ENCODE peak calls at places on chromosomes 6 and 20, in five cellular contexts. C is central memory CD4-positive, alpha-beta T cell; X is GM06990; Z is globus pallidus; R is mesothelial cell of epicardium. Y is an unnamed sample.

GRCh38 chr6:53532061-53532797 is 12.7 kb downstream of the GCLC start:
- DNase-seq in C (no peak), Z (no peak), R (no peak), X (no peak), Y (no peak)

GRCh38 chr20:41889871-41890224 is 271.7 kb upstream of the CHD6 start:
- DNase-seq in X (no peak), Z (no peak), R (no peak), C (no peak), Y (no peak)

GRCh38 chr6:52725530-52726192 is 37.6 kb downstream of the GSTA2 start:
- DNase-seq in X (no peak), C (no peak), R (no peak), Z (no peak), Y (no peak)

GRCh38 chr6:119076966-119077642 is 1.4 kb downstream of the FAM184A start:
- DNase-seq in C (no peak), R (no peak), Z (no peak), X (no peak), Y (no peak)

GRCh38 chr20:8399963-8400362 is 267.9 kb downstream of the PLCB1 start:
- DNase-seq in C (no peak), X (peak; percentile 66), R (no peak), Z (no peak), Y (peak; percentile 92)

GRCh38 chr6:129655334-129655733 is 54.6 kb downstream of the ARHGAP18 start:
- DNase-seq in Z (no peak), R (no peak), C (no peak), X (no peak), Y (no peak)

GRCh38 chr6:12324741-12325140 is 34.6 kb downstream of the EDN1 start:
- DNase-seq in C (no peak), R (no peak), X (no peak), Z (no peak), Y (no peak)

GRCh38 chr20:35315199-35316020 is 23.2 kb upstream of the FAM83C start:
- DNase-seq in Z (no peak), R (no peak), C (no peak), X (no peak), Y (no peak)

GRCh38 chr6:12538881-12539357 is 177.6 kb upstream of the PHACTR1 start:
- DNase-seq in X (no peak), Z (no peak), C (no peak), R (no peak), Y (no peak)

GRCh38 chr6:128474481-128474880 is 45.9 kb downstream of the PTPRK start:
- DNase-seq in X (no peak), Z (no peak), C (no peak), R (no peak), Y (no peak)

GRCh38 chr20:542777-543368 is 717 bp downstream of the CSNK2A1 start:
- DNase-seq in X (no peak), R (no peak), C (no peak), Z (peak; percentile 9), Y (no peak)

GRCh38 chr6:157579467-157580031 is 198.6 kb downstream of the ZDHHC14 start:
- DNase-seq in X (no peak), R (no peak), C (no peak), Z (no peak), Y (no peak)

GRCh38 chr20:41643504-41643938 is 25.3 kb upstream of the CHD6 start:
- DNase-seq in Z (no peak), R (no peak), X (no peak), C (no peak), Y (no peak)

GRCh38 chr6:39092124-39092523 is 22.9 kb downstream of the SAYSD1 start:
- DNase-seq in X (no peak), R (no peak), C (no peak), Z (no peak), Y (no peak)

GRCh38 chr6:56652231-56652630 is 9.5 kb upstream of the DST start:
- DNase-seq in X (no peak), Z (no peak), R (no peak), C (no peak), Y (no peak)

GRCh38 chr20:37457928-37458327 is 63.1 kb upstream of the NNAT start:
- DNase-seq in R (no peak), C (no peak), X (no peak), Z (peak; percentile 18), Y (no peak)

GRCh38 chr6:28383235-28384142 is 16.1 kb downstream of the ZSCAN12 start:
- DNase-seq in R (peak; percentile 39), X (peak; percentile 89), C (peak; percentile 1), Z (peak; percentile 51), Y (no peak)

GRCh38 chr6:17851720-17852161 is 135.7 kb downstream of the KIF13A start:
- DNase-seq in Z (no peak), R (no peak), X (no peak), C (no peak), Y (no peak)

GRCh38 chr6:27809067-27809938 is 102.9 kb downstream of the OR2B2 start:
- DNase-seq in R (no peak), C (no peak), X (no peak), Z (no peak), Y (no peak)

GRCh38 chr20:14383326-14383725 is 45.9 kb upstream of the FLRT3 start:
- DNase-seq in C (no peak), R (no peak), Z (no peak), X (no peak), Y (no peak)

GRCh38 chr6:756224-756623 is 63.3 kb upstream of the EXOC2 start:
- DNase-seq in R (no peak), X (no peak), Z (no peak), C (no peak), Y (no peak)

GRCh38 chr6:169099411-169100202 is 154.0 kb downstream of the THBS2 start:
- DNase-seq in X (no peak), Z (no peak), C (no peak), R (no peak), Y (no peak)

GRCh38 chr6:20885076-20885475 is 350.8 kb downstream of the CDKAL1 start:
- DNase-seq in X (no peak), C (no peak), Z (no peak), R (no peak), Y (no peak)

GRCh38 chr20:38670786-38671185 is 53.5 kb upstream of the SLC32A1 start:
- DNase-seq in C (no peak), R (no peak), X (no peak), Z (no peak), Y (no peak)

GRCh38 chr6:37838209-37838921 is 18.8 kb downstream of the ZFAND3 start:
- DNase-seq in Z (no peak), R (no peak), X (no peak), C (no peak), Y (no peak)